ENCODE peak calls at places on chromosomes 13 and 19, in nine cellular contexts. Y, H, K, F, I, Z, A, R and M are unnamed samples.

GRCh38 chr19:23949611-23950010 is 34.9 kb downstream of the ZNF726 start:
- DNase-seq in H (no peak), K (no peak), I (no peak), Z (no peak), A (no peak), Y (no peak), R (no peak), F (no peak), M (no peak)

GRCh38 chr13:26946675-26947342 is 186.2 kb upstream of the GPR12 start:
- DNase-seq in Y (no peak), F (peak; percentile 56), K (peak; percentile 34), A (peak; percentile 48), H (no peak), R (peak; percentile 65), Z (no peak), I (no peak), M (no peak)

GRCh38 chr19:53076984-53077383 is 26.2 kb downstream of the ZNF160 start:
- DNase-seq in Z (peak; percentile 81), Y (no peak), I (peak; percentile 20), R (peak; percentile 25), F (peak; percentile 12), A (peak; percentile 8), K (peak; percentile 35), H (no peak), M (peak; percentile 18)

GRCh38 chr19:644789-645188 is 5.1 kb downstream of the FGF22 start:
- DNase-seq in K (no peak), Y (no peak), Z (no peak), A (no peak), R (no peak), I (no peak), F (no peak), H (no peak), M (no peak)

GRCh38 chr13:57582032-57582431 is 49.5 kb upstream of the PCDH17 start:
- DNase-seq in A (no peak), Z (no peak), F (no peak), I (no peak), K (no peak), Y (no peak), H (no peak), R (no peak), M (no peak)

GRCh38 chr13:106533940-106534843 is 1.3 kb downstream of the EFNB2 start:
- DNase-seq in I (no peak), K (peak; percentile 47), Y (peak; percentile 48), Z (peak; percentile 81), F (peak; percentile 72), A (peak; percentile 58), R (no peak), H (peak; percentile 48), M (no peak)

GRCh38 chr19:45499196-45500180 is 1.2 kb downstream of the PPM1N start:
- DNase-seq in A (no peak), H (no peak), I (no peak), F (peak; percentile 56), Z (no peak), Y (peak; percentile 28), K (peak; percentile 61), R (peak; percentile 80), M (no peak)

GRCh38 chr13:41050041-41050440 is 11.3 kb upstream of the WBP4 start:
- DNase-seq in R (no peak), I (no peak), A (no peak), F (no peak), H (no peak), Y (no peak), K (no peak), Z (no peak), M (no peak)

GRCh38 chr13:97743946-97744345 is 209.5 kb upstream of the IPO5 start:
- DNase-seq in H (no peak), A (no peak), Y (no peak), I (no peak), R (no peak), F (peak; percentile 2), Z (no peak), K (no peak), M (no peak)

GRCh38 chr19:2536461-2536860 is 60.5 kb downstream of the GADD45B start:
- DNase-seq in Y (no peak), Z (peak; percentile 55), R (no peak), I (no peak), K (no peak), A (no peak), H (no peak), F (no peak), M (no peak)

GRCh38 chr19:2732157-2732725 is 7.6 kb downstream of the SLC39A3 start:
- DNase-seq in K (no peak), R (no peak), I (no peak), Y (no peak), F (no peak), H (no peak), Z (no peak), A (no peak), M (no peak)

GRCh38 chr19:51119089-51119488 is 5.6 kb upstream of the SIGLEC9 start:
- DNase-seq in I (no peak), Z (no peak), Y (peak; percentile 14), H (no peak), F (no peak), K (no peak), R (no peak), A (no peak), M (no peak)

GRCh38 chr13:51342706-51343105 is 3.2 kb downstream of the SERPINE3 start:
- DNase-seq in Z (no peak), R (no peak), Y (no peak), F (peak; percentile 45), A (no peak), H (no peak), I (no peak), K (no peak), M (no peak)